ENCODE peak calls at places on chromosomes 4 and X, in four cellular contexts. One of them, this sample, is unnamed.
A peak's percentile ranks its signal among the peaks of the same experiment; 100 is the strongest.

GRCh38 chr4:10105421-10105820 is 11.2 kb downstream of the WDR1 start:
- DNase-seq in GM23248: peak; percentile 27
- DNase-seq in hepatocyte: no peak
- DNase-seq in GM23338: no peak
- DNase-seq in this sample: no peak

GRCh38 chr4:2797545-2798305 is 4.8 kb downstream of the SH3BP2 start:
- DNase-seq in GM23248: no peak
- DNase-seq in hepatocyte: no peak
- DNase-seq in GM23338: no peak
- DNase-seq in this sample: no peak

GRCh38 chr4:156765277-156765676 is 206.3 kb downstream of the PDGFC start:
- DNase-seq in GM23338: no peak
- DNase-seq in GM23248: no peak
- DNase-seq in hepatocyte: no peak
- DNase-seq in this sample: no peak

GRCh38 chrX:132071260-132071659 is 48.2 kb downstream of the STK26 start:
- DNase-seq in GM23338: peak; percentile 17
- DNase-seq in hepatocyte: no peak
- DNase-seq in GM23248: peak; percentile 26
- DNase-seq in this sample: no peak

GRCh38 chrX:68895339-68896250 is 66.8 kb downstream of the EFNB1 start:
- DNase-seq in GM23338: no peak
- DNase-seq in hepatocyte: peak; percentile 73
- DNase-seq in GM23248: peak; percentile 18
- DNase-seq in this sample: peak; percentile 71

GRCh38 chrX:50067435-50068292 is 133.1 kb downstream of the AKAP4 start:
- DNase-seq in GM23338: peak; percentile 79
- DNase-seq in hepatocyte: peak; percentile 80
- DNase-seq in GM23248: no peak
- DNase-seq in this sample: no peak

GRCh38 chrX:13956998-13957397 is 72.7 kb downstream of the GEMIN8 start:
- DNase-seq in GM23248: no peak
- DNase-seq in GM23338: no peak
- DNase-seq in hepatocyte: no peak
- DNase-seq in this sample: no peak

GRCh38 chr4:181807771-181808170 is 435.4 kb upstream of the TENM3 start:
- DNase-seq in GM23248: no peak
- DNase-seq in GM23338: no peak
- DNase-seq in hepatocyte: no peak
- DNase-seq in this sample: no peak

GRCh38 chrX:44874481-44875184 is 1.6 kb downstream of the KDM6A start:
- DNase-seq in hepatocyte: peak; percentile 32
- DNase-seq in GM23338: peak; percentile 39
- DNase-seq in GM23248: peak; percentile 66
- DNase-seq in this sample: peak; percentile 35

GRCh38 chrX:5857232-5857631 is 371.4 kb downstream of the NLGN4X start:
- DNase-seq in GM23338: no peak
- DNase-seq in hepatocyte: no peak
- DNase-seq in GM23248: no peak
- DNase-seq in this sample: no peak

GRCh38 chr4:15793506-15794363 is 15.6 kb downstream of the CD38 start:
- DNase-seq in hepatocyte: no peak
- DNase-seq in GM23338: no peak
- DNase-seq in GM23248: no peak
- DNase-seq in this sample: no peak

GRCh38 chrX:10156199-10157031 is at the start of gene CLCN4:
- DNase-seq in GM23248: peak; percentile 61
- DNase-seq in GM23338: peak; percentile 67
- DNase-seq in hepatocyte: peak; percentile 54
- DNase-seq in this sample: peak; percentile 80

GRCh38 chrX:28022371-28022770 is 41.1 kb upstream of the DCAF8L1 start:
- DNase-seq in hepatocyte: no peak
- DNase-seq in GM23338: no peak
- DNase-seq in GM23248: no peak
- DNase-seq in this sample: no peak

GRCh38 chr4:101349346-101350064 is 2.2 kb upstream of the PPP3CA start:
- DNase-seq in GM23338: no peak
- DNase-seq in GM23248: peak; percentile 35
- DNase-seq in hepatocyte: no peak
- DNase-seq in this sample: peak; percentile 79

GRCh38 chr4:71113294-71113693 is 119.8 kb downstream of the DCK start:
- DNase-seq in hepatocyte: peak; percentile 16
- DNase-seq in GM23338: peak; percentile 43
- DNase-seq in GM23248: no peak
- DNase-seq in this sample: no peak

GRCh38 chr4:33831667-33832066 is 2412.6 kb downstream of the ARAP2 start:
- DNase-seq in hepatocyte: no peak
- DNase-seq in GM23248: peak; percentile 67
- DNase-seq in GM23338: no peak
- DNase-seq in this sample: no peak

GRCh38 chr4:165210566-165210965 is 3.2 kb downstream of the KLHL2 start:
- DNase-seq in GM23248: no peak
- DNase-seq in GM23338: no peak
- DNase-seq in hepatocyte: no peak
- DNase-seq in this sample: peak; percentile 71
- H3K9me2 ChIP-seq in GM23248: no peaks in the 10 kb centered on the region
- H3K9me2 ChIP-seq in GM23338: no peaks in the 10 kb centered on the region
- H3K9me2 ChIP-seq in hepatocyte: no peaks in the 10 kb centered on the region
- H3K9me2 ChIP-seq in this sample: no peaks in the 10 kb centered on the region

DNA sequence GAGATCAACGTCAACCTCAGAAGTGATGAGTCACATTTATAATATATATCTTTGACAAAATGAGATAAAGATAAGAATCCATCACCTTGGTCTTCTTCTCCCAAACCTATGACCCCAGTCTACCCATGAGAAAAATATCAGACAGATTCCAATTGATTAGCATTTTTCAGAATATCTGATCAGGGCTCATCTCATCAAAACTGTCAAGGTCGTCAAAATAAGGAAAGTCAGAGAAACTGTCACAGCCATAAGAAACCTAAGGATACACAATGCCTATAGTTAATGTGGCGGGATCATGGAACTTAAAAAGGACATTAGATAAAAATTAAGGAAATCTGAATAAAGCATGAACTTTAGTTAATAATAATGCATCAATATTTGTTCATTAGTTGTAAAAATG is 374.1 kb downstream of the FAT4 start:
- DNase-seq in GM23248: no peak
- DNase-seq in GM23338: no peak
- DNase-seq in hepatocyte: no peak
- DNase-seq in this sample: no peak
- H3K9me2 ChIP-seq in GM23248: no peaks in the 10 kb centered on the region
- H3K9me2 ChIP-seq in GM23338: no peaks in the 10 kb centered on the region
- H3K9me2 ChIP-seq in hepatocyte: no peaks in the 10 kb centered on the region
- H3K9me2 ChIP-seq in this sample: no peaks in the 10 kb centered on the region

GRCh38 chr4:79934660-79935059 is 138.4 kb downstream of the ANTXR2 start:
- DNase-seq in GM23248: no peak
- DNase-seq in hepatocyte: no peak
- DNase-seq in GM23338: no peak
- DNase-seq in this sample: no peak
- H3K9me2 ChIP-seq in GM23248: no peaks in the 10 kb centered on the region
- H3K9me2 ChIP-seq in hepatocyte: no peaks in the 10 kb centered on the region
- H3K9me2 ChIP-seq in GM23338: no peaks in the 10 kb centered on the region
- H3K9me2 ChIP-seq in this sample: no peaks in the 10 kb centered on the region

GRCh38 chr4:73693816-73694215 is 46.6 kb upstream of the CXCL8 start:
- DNase-seq in GM23338: no peak
- DNase-seq in hepatocyte: no peak
- DNase-seq in GM23248: no peak
- DNase-seq in this sample: no peak
- H3K9me2 ChIP-seq in GM23338: peaks cover 17% of the 10 kb centered on the region
- H3K9me2 ChIP-seq in hepatocyte: no peaks in the 10 kb centered on the region
- H3K9me2 ChIP-seq in GM23248: no peaks in the 10 kb centered on the region
- H3K9me2 ChIP-seq in this sample: no peaks in the 10 kb centered on the region

This sample was measured in PC-9.